ENCODE peak calls at places on chromosomes 4 and X, in eight cellular contexts. One of them, this sample, is unnamed.

GRCh38 chr4:148831945-148832344 is 389.7 kb upstream of the NR3C2 start:
- DNase-seq in adrenal gland: no peak
- DNase-seq in lower lobe of right lung: no peak
- DNase-seq in HCT116: peak
- DNase-seq in pancreas: no peak
- DNase-seq in cardiac muscle cell: peak
- DNase-seq in naive thymus-derived CD4-positive, alpha-beta T cell: no peak
- DNase-seq in neural progenitor cell: no peak
- DNase-seq in this sample: no peak

GRCh38 chr4:147336252-147336651 is 144.6 kb upstream of the EDNRA start:
- DNase-seq in lower lobe of right lung: no peak
- DNase-seq in pancreas: no peak
- DNase-seq in naive thymus-derived CD4-positive, alpha-beta T cell: no peak
- DNase-seq in neural progenitor cell: no peak
- DNase-seq in cardiac muscle cell: peak
- DNase-seq in HCT116: no peak
- DNase-seq in adrenal gland: no peak
- DNase-seq in this sample: no peak

GRCh38 chrX:111270339-111270738 is at the start of gene CAPN6:
- DNase-seq in adrenal gland: no peak
- DNase-seq in neural progenitor cell: peak
- DNase-seq in cardiac muscle cell: peak
- DNase-seq in lower lobe of right lung: no peak
- DNase-seq in naive thymus-derived CD4-positive, alpha-beta T cell: no peak
- DNase-seq in pancreas: peak
- DNase-seq in HCT116: no peak
- DNase-seq in this sample: peak

GRCh38 chr4:161546902-161547301 is 616.9 kb downstream of the FSTL5 start:
- DNase-seq in HCT116: no peak
- DNase-seq in neural progenitor cell: no peak
- DNase-seq in adrenal gland: no peak
- DNase-seq in lower lobe of right lung: no peak
- DNase-seq in naive thymus-derived CD4-positive, alpha-beta T cell: no peak
- DNase-seq in pancreas: no peak
- DNase-seq in cardiac muscle cell: peak
- DNase-seq in this sample: no peak

GRCh38 chrX:56764153-56764974 is 35.3 kb downstream of the NBDY start:
- DNase-seq in pancreas: peak
- DNase-seq in HCT116: peak
- DNase-seq in cardiac muscle cell: peak
- DNase-seq in lower lobe of right lung: no peak
- DNase-seq in neural progenitor cell: peak
- DNase-seq in adrenal gland: peak
- DNase-seq in naive thymus-derived CD4-positive, alpha-beta T cell: peak
- DNase-seq in this sample: no peak

GRCh38 chr4:77695769-77696168 is 90.1 kb downstream of the CXCL13 start:
- DNase-seq in pancreas: no peak
- DNase-seq in HCT116: peak
- DNase-seq in adrenal gland: no peak
- DNase-seq in cardiac muscle cell: peak
- DNase-seq in neural progenitor cell: no peak
- DNase-seq in lower lobe of right lung: no peak
- DNase-seq in naive thymus-derived CD4-positive, alpha-beta T cell: no peak
- DNase-seq in this sample: no peak

GRCh38 chrX:68808686-68809357 is 20.0 kb upstream of the EFNB1 start:
- DNase-seq in HCT116: peak
- DNase-seq in pancreas: no peak
- DNase-seq in adrenal gland: no peak
- DNase-seq in neural progenitor cell: peak
- DNase-seq in cardiac muscle cell: peak
- DNase-seq in lower lobe of right lung: no peak
- DNase-seq in naive thymus-derived CD4-positive, alpha-beta T cell: no peak
- DNase-seq in this sample: no peak

GRCh38 chr4:159012381-159012780 is 90.5 kb upstream of the RAPGEF2 start:
- DNase-seq in pancreas: no peak
- DNase-seq in adrenal gland: no peak
- DNase-seq in neural progenitor cell: no peak
- DNase-seq in lower lobe of right lung: no peak
- DNase-seq in HCT116: no peak
- DNase-seq in cardiac muscle cell: peak
- DNase-seq in naive thymus-derived CD4-positive, alpha-beta T cell: no peak
- DNase-seq in this sample: no peak

GRCh38 chr4:74206088-74206826 is 48.3 kb downstream of the MTHFD2L start:
- DNase-seq in adrenal gland: no peak
- DNase-seq in pancreas: peak
- DNase-seq in HCT116: no peak
- DNase-seq in cardiac muscle cell: peak
- DNase-seq in neural progenitor cell: no peak
- DNase-seq in naive thymus-derived CD4-positive, alpha-beta T cell: no peak
- DNase-seq in lower lobe of right lung: no peak
- DNase-seq in this sample: no peak

GRCh38 chr4:181108237-181108636 is 1135.0 kb upstream of the TENM3 start:
- DNase-seq in pancreas: no peak
- DNase-seq in neural progenitor cell: peak
- DNase-seq in adrenal gland: no peak
- DNase-seq in cardiac muscle cell: no peak
- DNase-seq in HCT116: no peak
- DNase-seq in naive thymus-derived CD4-positive, alpha-beta T cell: no peak
- DNase-seq in lower lobe of right lung: no peak
- DNase-seq in this sample: no peak

GRCh38 chrX:54494166-54494969 is 1.7 kb downstream of the FGD1 start:
- DNase-seq in lower lobe of right lung: no peak
- DNase-seq in HCT116: no peak
- DNase-seq in cardiac muscle cell: peak
- DNase-seq in neural progenitor cell: no peak
- DNase-seq in adrenal gland: no peak
- DNase-seq in pancreas: no peak
- DNase-seq in naive thymus-derived CD4-positive, alpha-beta T cell: no peak
- DNase-seq in this sample: no peak

GRCh38 chrX:47316276-47317025 is 53.9 kb upstream of the ZNF157 start:
- DNase-seq in lower lobe of right lung: no peak
- DNase-seq in naive thymus-derived CD4-positive, alpha-beta T cell: no peak
- DNase-seq in HCT116: no peak
- DNase-seq in adrenal gland: no peak
- DNase-seq in pancreas: no peak
- DNase-seq in neural progenitor cell: peak
- DNase-seq in cardiac muscle cell: peak
- DNase-seq in this sample: no peak

GRCh38 chr4:76607266-76607799 is 172.3 kb downstream of the SHROOM3 start:
- DNase-seq in HCT116: no peak
- DNase-seq in lower lobe of right lung: no peak
- DNase-seq in pancreas: no peak
- DNase-seq in adrenal gland: no peak
- DNase-seq in naive thymus-derived CD4-positive, alpha-beta T cell: no peak
- DNase-seq in cardiac muscle cell: peak
- DNase-seq in neural progenitor cell: peak
- DNase-seq in this sample: no peak

GRCh38 chr4:77430847-77431246 is 174.8 kb upstream of the CXCL13 start:
- DNase-seq in cardiac muscle cell: no peak
- DNase-seq in pancreas: no peak
- DNase-seq in adrenal gland: no peak
- DNase-seq in lower lobe of right lung: no peak
- DNase-seq in HCT116: no peak
- DNase-seq in naive thymus-derived CD4-positive, alpha-beta T cell: no peak
- DNase-seq in neural progenitor cell: peak
- DNase-seq in this sample: no peak

GRCh38 chr4:122764071-122764807 is 31.7 kb downstream of the BBS12 start:
- DNase-seq in neural progenitor cell: no peak
- DNase-seq in lower lobe of right lung: no peak
- DNase-seq in adrenal gland: no peak
- DNase-seq in pancreas: no peak
- DNase-seq in naive thymus-derived CD4-positive, alpha-beta T cell: no peak
- DNase-seq in HCT116: no peak
- DNase-seq in cardiac muscle cell: peak
- DNase-seq in this sample: no peak

GRCh38 chr4:85018983-85019382 is 52.5 kb upstream of the WDFY3 start:
- DNase-seq in cardiac muscle cell: no peak
- DNase-seq in neural progenitor cell: no peak
- DNase-seq in pancreas: no peak
- DNase-seq in adrenal gland: no peak
- DNase-seq in HCT116: no peak
- DNase-seq in lower lobe of right lung: no peak
- DNase-seq in naive thymus-derived CD4-positive, alpha-beta T cell: no peak
- DNase-seq in this sample: no peak

GRCh38 chr4:151417766-151418376 is 8.9 kb downstream of the FHIP1A start:
- DNase-seq in neural progenitor cell: no peak
- DNase-seq in cardiac muscle cell: no peak
- DNase-seq in HCT116: no peak
- DNase-seq in adrenal gland: no peak
- DNase-seq in pancreas: no peak
- DNase-seq in lower lobe of right lung: no peak
- DNase-seq in naive thymus-derived CD4-positive, alpha-beta T cell: no peak
- DNase-seq in this sample: no peak

GRCh38 chrX:47634871-47635575 is 5.3 kb upstream of the CFP start:
- DNase-seq in lower lobe of right lung: no peak
- DNase-seq in HCT116: no peak
- DNase-seq in pancreas: no peak
- DNase-seq in naive thymus-derived CD4-positive, alpha-beta T cell: no peak
- DNase-seq in cardiac muscle cell: no peak
- DNase-seq in adrenal gland: no peak
- DNase-seq in neural progenitor cell: no peak
- DNase-seq in this sample: no peak

GRCh38 chr4:110621839-110622751 is 782 bp downstream of the PITX2 start:
- DNase-seq in lower lobe of right lung: no peak
- DNase-seq in adrenal gland: no peak
- DNase-seq in neural progenitor cell: peak
- DNase-seq in cardiac muscle cell: no peak
- DNase-seq in HCT116: no peak
- DNase-seq in pancreas: no peak
- DNase-seq in naive thymus-derived CD4-positive, alpha-beta T cell: no peak
- DNase-seq in this sample: no peak

GRCh38 chr4:74531952-74532794 is 87.2 kb downstream of the AREG start:
- DNase-seq in naive thymus-derived CD4-positive, alpha-beta T cell: peak
- DNase-seq in lower lobe of right lung: no peak
- DNase-seq in adrenal gland: no peak
- DNase-seq in neural progenitor cell: peak
- DNase-seq in cardiac muscle cell: peak
- DNase-seq in pancreas: no peak
- DNase-seq in HCT116: peak
- DNase-seq in this sample: no peak

DNA sequence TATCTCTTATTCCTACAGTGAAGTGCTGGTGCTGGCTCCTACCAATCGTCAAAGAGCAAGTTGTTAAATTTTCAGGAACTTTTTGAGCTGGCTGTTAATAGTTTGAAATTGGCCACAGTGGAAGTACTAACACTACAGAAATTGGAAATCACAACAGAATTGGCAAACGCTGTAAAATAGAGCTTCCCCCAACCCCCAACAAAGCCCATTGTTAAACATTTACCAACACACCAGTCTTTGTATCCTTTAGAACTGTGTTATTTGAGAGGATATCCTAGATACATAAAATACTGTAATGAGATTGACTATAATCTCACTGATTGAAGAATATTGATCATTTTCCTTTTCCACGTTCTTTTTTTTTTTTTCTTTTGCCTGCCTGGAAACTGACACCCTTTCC is 37.4 kb downstream of the FAM241A start:
- DNase-seq in naive thymus-derived CD4-positive, alpha-beta T cell: no peak
- DNase-seq in pancreas: no peak
- DNase-seq in lower lobe of right lung: no peak
- DNase-seq in neural progenitor cell: no peak
- DNase-seq in adrenal gland: no peak
- DNase-seq in cardiac muscle cell: no peak
- DNase-seq in HCT116: no peak
- DNase-seq in this sample: no peak
- H3K27ac ChIP-seq in naive thymus-derived CD4-positive, alpha-beta T cell: no peak
- H3K27ac ChIP-seq in pancreas: no peak
- H3K27ac ChIP-seq in lower lobe of right lung: no peak
- H3K27ac ChIP-seq in neural progenitor cell: no peak
- H3K27ac ChIP-seq in adrenal gland: no peak
- H3K27ac ChIP-seq in cardiac muscle cell: no peak
- H3K27ac ChIP-seq in HCT116: no peak
- H3K27ac ChIP-seq in this sample: no peak

GRCh38 chr4:1192493-1193205 is 20.3 kb upstream of the SPON2 start:
- DNase-seq in adrenal gland: peak
- DNase-seq in lower lobe of right lung: no peak
- DNase-seq in pancreas: peak
- DNase-seq in cardiac muscle cell: no peak
- DNase-seq in neural progenitor cell: peak
- DNase-seq in naive thymus-derived CD4-positive, alpha-beta T cell: no peak
- DNase-seq in HCT116: no peak
- DNase-seq in this sample: peak
- H3K27ac ChIP-seq in adrenal gland: peak
- H3K27ac ChIP-seq in lower lobe of right lung: peak
- H3K27ac ChIP-seq in pancreas: peak
- H3K27ac ChIP-seq in cardiac muscle cell: no peak
- H3K27ac ChIP-seq in neural progenitor cell: no peak
- H3K27ac ChIP-seq in naive thymus-derived CD4-positive, alpha-beta T cell: no peak
- H3K27ac ChIP-seq in HCT116: peak
- H3K27ac ChIP-seq in this sample: peak

DNA sequence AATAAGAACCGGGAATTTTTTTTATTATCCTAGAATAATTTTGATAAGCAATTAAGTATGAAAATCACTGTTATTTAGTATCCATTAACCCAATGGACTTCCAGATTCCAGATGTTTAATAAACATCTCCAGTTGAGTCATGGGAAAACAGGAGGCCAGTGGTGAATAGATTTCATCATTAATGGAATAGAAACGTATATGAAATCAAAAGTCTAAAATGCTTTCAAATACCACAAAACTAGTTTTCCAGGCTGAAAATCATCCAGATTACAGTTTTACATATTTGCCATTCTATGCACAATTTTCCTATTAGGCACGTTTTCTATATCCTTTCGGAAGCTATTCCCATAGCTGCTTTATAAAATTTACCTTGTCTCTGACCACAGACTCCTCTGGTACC is 35.0 kb downstream of the IRF2 start:
- DNase-seq in cardiac muscle cell: no peak
- DNase-seq in HCT116: no peak
- DNase-seq in adrenal gland: no peak
- DNase-seq in pancreas: no peak
- DNase-seq in neural progenitor cell: no peak
- DNase-seq in lower lobe of right lung: no peak
- DNase-seq in naive thymus-derived CD4-positive, alpha-beta T cell: no peak
- DNase-seq in this sample: no peak
- H3K27ac ChIP-seq in cardiac muscle cell: no peak
- H3K27ac ChIP-seq in HCT116: no peak
- H3K27ac ChIP-seq in adrenal gland: no peak
- H3K27ac ChIP-seq in pancreas: no peak
- H3K27ac ChIP-seq in neural progenitor cell: no peak
- H3K27ac ChIP-seq in lower lobe of right lung: no peak
- H3K27ac ChIP-seq in naive thymus-derived CD4-positive, alpha-beta T cell: no peak
- H3K27ac ChIP-seq in this sample: no peak

DNA sequence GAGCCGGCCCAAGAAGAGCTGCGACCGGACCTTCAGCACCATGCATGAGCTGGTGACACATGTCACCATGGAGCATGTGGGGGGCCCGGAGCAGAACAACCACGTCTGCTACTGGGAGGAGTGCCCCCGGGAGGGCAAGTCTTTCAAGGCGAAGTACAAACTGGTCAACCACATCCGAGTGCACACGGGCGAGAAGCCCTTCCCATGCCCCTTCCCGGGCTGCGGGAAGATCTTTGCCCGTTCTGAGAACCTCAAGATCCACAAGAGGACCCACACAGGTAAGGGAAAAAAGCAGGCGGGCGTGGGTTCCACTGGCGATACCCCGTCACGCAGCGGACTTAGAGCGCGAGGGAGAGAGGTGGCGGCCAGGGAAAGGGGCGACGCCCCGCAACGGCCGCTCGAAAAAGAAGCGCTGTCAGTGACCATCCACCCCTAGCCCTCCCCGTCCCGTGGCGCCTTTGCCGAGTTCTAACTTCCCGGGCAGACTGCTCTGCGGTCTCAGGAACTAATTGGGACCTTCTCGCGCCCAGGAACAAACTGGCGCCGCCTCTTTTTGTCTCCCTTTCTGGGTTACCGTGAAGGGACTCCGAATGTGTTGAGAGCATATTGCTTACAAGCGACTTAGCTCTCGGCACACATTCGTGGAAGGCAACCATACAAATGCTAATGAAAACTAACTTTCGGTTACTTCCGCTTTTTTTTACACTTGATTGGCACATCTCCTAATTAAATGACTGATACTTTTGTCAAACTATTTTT is 1.7 kb downstream of the ZIC3 start:
- DNase-seq in lower lobe of right lung: no peak
- DNase-seq in naive thymus-derived CD4-positive, alpha-beta T cell: no peak
- DNase-seq in neural progenitor cell: peak
- DNase-seq in adrenal gland: no peak
- DNase-seq in cardiac muscle cell: no peak
- DNase-seq in HCT116: no peak
- DNase-seq in pancreas: no peak
- DNase-seq in this sample: no peak
- H3K27ac ChIP-seq in lower lobe of right lung: no peak
- H3K27ac ChIP-seq in naive thymus-derived CD4-positive, alpha-beta T cell: no peak
- H3K27ac ChIP-seq in neural progenitor cell: no peak
- H3K27ac ChIP-seq in adrenal gland: no peak
- H3K27ac ChIP-seq in cardiac muscle cell: no peak
- H3K27ac ChIP-seq in HCT116: no peak
- H3K27ac ChIP-seq in pancreas: no peak
- H3K27ac ChIP-seq in this sample: no peak

This sample was measured in upper lobe of right lung.